ENCODE peak calls at places on chromosomes 6 and 20, in seven cellular contexts. T is hepatocyte, Q is A549, I is GM20000, S is HepG2, F is AG10803, Z is astrocyte of the cerebellum. A is an unnamed sample.

GRCh38 chr6:551405-551804 is 105.5 kb downstream of the HUS1B start:
- DNase-seq in I (peak; percentile 34), S (peak; percentile 12), F (peak; percentile 9), Z (no peak), T (peak; percentile 49), Q (peak; percentile 21), A (no peak)

GRCh38 chr6:93896081-93896480 is 476.7 kb upstream of the EPHA7 start:
- DNase-seq in Q (no peak), S (no peak), I (no peak), Z (no peak), T (no peak), F (no peak), A (no peak)

GRCh38 chr6:96545882-96546281 is 17.0 kb upstream of the FHL5 start:
- DNase-seq in Z (no peak), T (no peak), F (no peak), I (no peak), Q (no peak), S (no peak), A (no peak)

GRCh38 chr6:142026471-142026870 is 106.3 kb upstream of the GJE1 start:
- DNase-seq in I (no peak), S (no peak), F (no peak), Z (no peak), Q (no peak), T (no peak), A (no peak)

GRCh38 chr6:139378882-139379341 is 4.5 kb upstream of the CITED2 start:
- DNase-seq in Z (no peak), F (no peak), S (peak; percentile 81), T (peak; percentile 62), Q (peak; percentile 23), I (no peak), A (no peak)

GRCh38 chr6:124964764-124965105 is 2.5 kb downstream of the RNF217 start:
- DNase-seq in Q (no peak), F (peak; percentile 18), I (no peak), S (no peak), T (no peak), Z (no peak), A (no peak)

GRCh38 chr20:49445176-49445575 is 37.3 kb downstream of the KCNB1 start:
- DNase-seq in Q (no peak), T (peak; percentile 29), S (no peak), I (no peak), Z (no peak), F (no peak), A (peak; percentile 18)

GRCh38 chr6:48928937-48929336 is 534.1 kb downstream of the MMUT start:
- DNase-seq in T (no peak), F (no peak), Z (no peak), I (no peak), Q (peak; percentile 1), S (no peak), A (no peak)

GRCh38 chr6:146974346-146974745 is 229.9 kb upstream of the STXBP5 start:
- DNase-seq in S (no peak), T (no peak), I (no peak), F (no peak), Q (no peak), Z (no peak), A (no peak)

GRCh38 chr6:99241905-99242534 is 107.5 kb downstream of the FAXC start:
- DNase-seq in S (peak; percentile 1), Q (peak; percentile 40), F (peak; percentile 24), I (peak; percentile 38), Z (peak; percentile 20), T (peak; percentile 51), A (peak; percentile 42)

GRCh38 chr6:121780325-121781313 is 345.2 kb downstream of the GJA1 start:
- DNase-seq in Q (peak; percentile 43), T (peak; percentile 12), Z (peak; percentile 91), I (no peak), S (no peak), F (peak; percentile 98), A (no peak)

GRCh38 chr20:44714102-44714700 is 968 bp upstream of the CCN5 start:
- DNase-seq in Q (no peak), T (no peak), S (no peak), F (no peak), I (no peak), Z (no peak), A (no peak)

GRCh38 chr6:112311950-112312547 is 35.1 kb upstream of the RFPL4B start:
- DNase-seq in I (peak; percentile 39), Z (no peak), S (peak; percentile 7), T (peak; percentile 41), Q (no peak), F (peak; percentile 33), A (no peak)

GRCh38 chr6:151763938-151764680 is 43.4 kb upstream of the ESR1 start:
- DNase-seq in T (peak; percentile 77), Q (peak; percentile 53), S (peak; percentile 46), F (peak; percentile 88), I (peak; percentile 54), Z (peak; percentile 29), A (peak; percentile 77)

GRCh38 chr6:16619777-16620176 is 141.5 kb downstream of the ATXN1 start:
- DNase-seq in I (no peak), T (no peak), Q (no peak), F (no peak), S (no peak), Z (no peak), A (no peak)

GRCh38 chr20:56953055-56953586 is 313.3 kb downstream of the BMP7 start:
- DNase-seq in I (no peak), Z (no peak), Q (no peak), S (no peak), T (no peak), F (no peak), A (no peak)

GRCh38 chr6:6981923-6982322 is 125.8 kb upstream of the RREB1 start:
- DNase-seq in T (no peak), S (no peak), Q (no peak), Z (no peak), I (no peak), F (no peak), A (no peak)

GRCh38 chr6:157912326-157912725 is 69.3 kb upstream of the SYNJ2 start:
- DNase-seq in Q (no peak), F (peak; percentile 92), S (no peak), I (no peak), T (peak; percentile 52), Z (peak; percentile 98), A (no peak)

GRCh38 chr6:157909282-157909664 is 72.4 kb upstream of the SYNJ2 start:
- DNase-seq in Z (no peak), F (no peak), S (no peak), Q (no peak), T (no peak), I (peak; percentile 35), A (no peak)

GRCh38 chr6:157911786-157912185 is 69.9 kb upstream of the SYNJ2 start:
- DNase-seq in S (no peak), F (no peak), Z (no peak), I (no peak), T (no peak), Q (no peak), A (no peak)

GRCh38 chr6:157908369-157909281 is 73.0 kb upstream of the SYNJ2 start:
- DNase-seq in Z (no peak), I (peak; percentile 56), T (no peak), S (no peak), F (no peak), Q (no peak), A (no peak)

DNA sequence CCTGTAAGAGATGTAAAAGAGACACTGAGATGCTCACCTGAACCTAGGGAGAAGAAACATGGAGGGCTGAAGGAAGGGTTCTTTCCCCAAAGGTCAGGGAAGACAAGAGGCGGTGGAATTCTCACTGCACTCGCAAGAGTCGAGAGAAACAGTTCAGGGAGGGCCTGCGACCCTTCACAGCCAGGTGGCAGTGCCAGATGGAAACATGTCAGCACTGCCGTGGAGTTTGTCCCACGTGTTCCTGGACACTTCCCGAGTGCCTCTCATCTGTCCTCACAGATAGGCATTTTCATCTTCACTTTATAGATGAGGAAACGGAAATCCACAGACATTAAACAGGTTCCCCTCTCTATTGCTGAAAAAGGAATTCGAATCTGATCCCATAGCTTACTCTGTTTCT is 70.4 kb upstream of the SYNJ2 start:
- DNase-seq in S (no peak), I (no peak), Q (no peak), F (no peak), Z (no peak), T (no peak), A (no peak)
- TF ChIP-seq CTCF in S (peak; percentile 35), I (no peak), Q (no peak), F (no peak), Z (no peak), T (peak; percentile 11), A (no peak)

GRCh38 chr6:42136508-42137191 is 5.8 kb downstream of the C6orf132 start:
- DNase-seq in Z (peak; percentile 64), I (peak; percentile 87), S (peak; percentile 61), T (peak; percentile 76), F (peak; percentile 47), Q (peak; percentile 62), A (peak; percentile 30)
- TF ChIP-seq CTCF in Z (peak; percentile 52), I (peak; percentile 47), S (peak; percentile 68), T (peak; percentile 31), F (peak; percentile 40), Q (peak; percentile 28), A (peak; percentile 47)

DNA sequence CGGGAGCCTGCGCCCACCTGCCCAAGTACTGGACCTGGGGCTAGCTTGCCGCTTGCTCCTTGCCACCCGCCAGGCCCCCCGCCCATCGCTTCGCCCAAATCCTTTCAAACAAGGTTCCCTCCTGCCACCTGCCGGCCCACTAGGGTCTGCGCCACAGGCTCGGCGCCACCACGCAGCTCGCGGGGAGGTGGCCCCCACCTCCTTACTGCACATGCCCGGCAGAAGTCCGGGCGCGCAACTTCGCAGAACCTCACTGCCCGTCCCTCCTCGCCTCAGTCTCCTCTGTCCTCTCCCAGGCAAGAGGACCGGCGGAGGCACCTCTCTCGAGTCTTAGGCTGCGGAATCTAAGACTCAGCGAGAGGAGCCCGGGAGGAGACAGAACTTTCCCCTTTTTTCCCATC is 11.2 kb downstream of the GNAS-AS1 start:
- DNase-seq in I (peak; percentile 64), T (peak; percentile 53), S (peak; percentile 34), Z (no peak), F (no peak), Q (peak; percentile 70), A (peak; percentile 57)
- TF ChIP-seq CTCF in I (peak; percentile 30), T (peak; percentile 58), S (peak; percentile 86), Z (peak; percentile 43), F (peak; percentile 23), Q (peak; percentile 60), A (peak; percentile 38)

GRCh38 chr20:1802385-1803215 is 92.6 kb upstream of the SIRPA start:
- DNase-seq in Q (peak; percentile 70), T (peak; percentile 86), I (peak; percentile 81), F (peak; percentile 71), S (peak; percentile 67), Z (peak; percentile 27), A (peak; percentile 86)

GRCh38 chr20:1798982-1799381 is 96.2 kb upstream of the SIRPA start:
- DNase-seq in T (no peak), I (no peak), Z (no peak), F (no peak), S (no peak), Q (no peak), A (no peak)

GRCh38 chr20:1800180-1800579 is 95.0 kb upstream of the SIRPA start:
- DNase-seq in Q (no peak), S (no peak), T (no peak), Z (no peak), F (no peak), I (no peak), A (no peak)

GRCh38 chr20:1801551-1801950 is 93.7 kb upstream of the SIRPA start:
- DNase-seq in Q (no peak), I (no peak), Z (no peak), T (no peak), F (no peak), S (no peak), A (no peak)

DNA sequence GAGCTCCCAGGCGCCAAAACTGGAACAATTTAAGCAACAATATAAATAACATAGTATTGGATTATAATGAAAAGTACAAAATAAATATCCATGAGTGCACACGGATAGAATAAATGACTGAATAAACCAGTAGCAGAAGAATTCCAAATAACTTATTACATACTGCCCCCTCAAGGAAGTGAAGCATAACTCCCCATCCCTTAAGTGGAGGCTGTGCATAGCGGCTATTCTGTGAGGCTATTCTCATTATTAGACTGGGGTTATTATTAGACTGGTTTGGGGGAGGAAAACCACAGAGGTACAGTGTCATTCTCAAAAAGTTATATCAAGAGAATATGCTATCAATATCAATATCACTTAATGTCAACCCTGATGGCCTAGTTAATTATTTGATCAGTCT is 94.4 kb upstream of the SIRPA start:
- DNase-seq in F (peak; percentile 50), I (no peak), Z (no peak), Q (peak; percentile 56), T (no peak), S (no peak), A (no peak)
- TF ChIP-seq CTCF in F (peak; percentile 65), I (no peak), Z (peak; percentile 48), Q (peak; percentile 64), T (peak; percentile 40), S (peak; percentile 21), A (peak; percentile 46)